ENCODE peak calls at places on chromosomes 4 and X, in six cellular contexts. One of them, this sample, is unnamed.

GRCh38 chr4:152981278-152981677 is 45.2 kb downstream of the FHDC1 start:
- DNase-seq in WERI-Rb-1: no peak
- DNase-seq in bronchial epithelial cell: peak; percentile 74
- DNase-seq in nephron progenitor cell: no peak
- DNase-seq in B cell: no peak
- DNase-seq in MM.1S: no peak
- DNase-seq in this sample: no peak

GRCh38 chr4:155403886-155404285 is 27.1 kb upstream of the MAP9 start:
- DNase-seq in WERI-Rb-1: no peak
- DNase-seq in bronchial epithelial cell: peak; percentile 68
- DNase-seq in nephron progenitor cell: no peak
- DNase-seq in B cell: no peak
- DNase-seq in MM.1S: peak; percentile 64
- DNase-seq in this sample: no peak

GRCh38 chrX:79161655-79162054 is 17.2 kb downstream of the GPR174 start:
- DNase-seq in WERI-Rb-1: no peak
- DNase-seq in bronchial epithelial cell: no peak
- DNase-seq in nephron progenitor cell: no peak
- DNase-seq in B cell: no peak
- DNase-seq in MM.1S: peak; percentile 89
- DNase-seq in this sample: peak; percentile 11

GRCh38 chr4:172601195-172601594 is 567.4 kb upstream of the GALNT7 start:
- DNase-seq in WERI-Rb-1: no peak
- DNase-seq in bronchial epithelial cell: no peak
- DNase-seq in nephron progenitor cell: no peak
- DNase-seq in B cell: no peak
- DNase-seq in MM.1S: no peak
- DNase-seq in this sample: no peak

GRCh38 chr4:188971125-188971524 is 831.9 kb downstream of the TRIML1 start:
- DNase-seq in WERI-Rb-1: no peak
- DNase-seq in bronchial epithelial cell: peak; percentile 61
- DNase-seq in nephron progenitor cell: no peak
- DNase-seq in B cell: no peak
- DNase-seq in MM.1S: peak; percentile 61
- DNase-seq in this sample: no peak

GRCh38 chrX:153939573-153939972 is 4.7 kb upstream of the NAA10 start:
- DNase-seq in WERI-Rb-1: peak; percentile 13
- DNase-seq in bronchial epithelial cell: no peak
- DNase-seq in nephron progenitor cell: no peak
- DNase-seq in B cell: no peak
- DNase-seq in MM.1S: no peak
- DNase-seq in this sample: no peak

GRCh38 chr4:167021545-167022155 is 212.6 kb downstream of the SPOCK3 start:
- DNase-seq in WERI-Rb-1: peak; percentile 72
- DNase-seq in bronchial epithelial cell: peak; percentile 55
- DNase-seq in nephron progenitor cell: peak; percentile 80
- DNase-seq in B cell: peak; percentile 7
- DNase-seq in MM.1S: peak; percentile 55
- DNase-seq in this sample: no peak

GRCh38 chr4:152719291-152719690 is 39.5 kb upstream of the TMEM154 start:
- DNase-seq in WERI-Rb-1: no peak
- DNase-seq in bronchial epithelial cell: no peak
- DNase-seq in nephron progenitor cell: no peak
- DNase-seq in B cell: no peak
- DNase-seq in MM.1S: no peak
- DNase-seq in this sample: no peak

GRCh38 chrX:110087485-110088356 is 84.8 kb downstream of the TMEM164 start:
- DNase-seq in WERI-Rb-1: no peak
- DNase-seq in bronchial epithelial cell: peak; percentile 95
- DNase-seq in nephron progenitor cell: no peak
- DNase-seq in B cell: no peak
- DNase-seq in MM.1S: no peak
- DNase-seq in this sample: no peak

GRCh38 chr4:174122705-174123104 is 160.8 kb downstream of the FBXO8 start:
- DNase-seq in WERI-Rb-1: no peak
- DNase-seq in bronchial epithelial cell: no peak
- DNase-seq in nephron progenitor cell: no peak
- DNase-seq in B cell: no peak
- DNase-seq in MM.1S: no peak
- DNase-seq in this sample: no peak

GRCh38 chr4:185903205-185903604 is 91.2 kb upstream of the SORBS2 start:
- DNase-seq in WERI-Rb-1: no peak
- DNase-seq in bronchial epithelial cell: peak; percentile 92
- DNase-seq in nephron progenitor cell: no peak
- DNase-seq in B cell: no peak
- DNase-seq in MM.1S: no peak
- DNase-seq in this sample: no peak

GRCh38 chrX:2503591-2504500 is 3.1 kb upstream of the DHRSX start:
- DNase-seq in WERI-Rb-1: no peak
- DNase-seq in bronchial epithelial cell: no peak
- DNase-seq in nephron progenitor cell: no peak
- DNase-seq in B cell: no peak
- DNase-seq in MM.1S: no peak
- DNase-seq in this sample: no peak

GRCh38 chrX:15619053-15619772 is 18.5 kb upstream of the ACE2 start:
- DNase-seq in WERI-Rb-1: no peak
- DNase-seq in bronchial epithelial cell: peak; percentile 86
- DNase-seq in nephron progenitor cell: no peak
- DNase-seq in B cell: no peak
- DNase-seq in MM.1S: no peak
- DNase-seq in this sample: no peak

GRCh38 chrX:65451663-65452062 is 82.9 kb downstream of the LAS1L start:
- DNase-seq in WERI-Rb-1: peak; percentile 13
- DNase-seq in bronchial epithelial cell: peak; percentile 29
- DNase-seq in nephron progenitor cell: peak; percentile 10
- DNase-seq in B cell: peak; percentile 33
- DNase-seq in MM.1S: peak; percentile 63
- DNase-seq in this sample: peak; percentile 54

GRCh38 chr4:56977321-56978012 is at the start of gene NOA1:
- DNase-seq in WERI-Rb-1: peak; percentile 97
- DNase-seq in bronchial epithelial cell: peak; percentile 99
- DNase-seq in nephron progenitor cell: peak; percentile 97
- DNase-seq in B cell: peak; percentile 92
- DNase-seq in MM.1S: peak; percentile 99
- DNase-seq in this sample: peak; percentile 94

GRCh38 chrX:32749075-32749474 is 462.3 kb downstream of the DMD start:
- DNase-seq in WERI-Rb-1: no peak
- DNase-seq in bronchial epithelial cell: peak; percentile 70
- DNase-seq in nephron progenitor cell: no peak
- DNase-seq in B cell: no peak
- DNase-seq in MM.1S: no peak
- DNase-seq in this sample: no peak

GRCh38 chr4:109332926-109333464 is 30.5 kb upstream of the COL25A1 start:
- DNase-seq in WERI-Rb-1: peak; percentile 55
- DNase-seq in bronchial epithelial cell: no peak
- DNase-seq in nephron progenitor cell: no peak
- DNase-seq in B cell: no peak
- DNase-seq in MM.1S: no peak
- DNase-seq in this sample: no peak
- TF ChIP-seq CTCF in WERI-Rb-1: peak; percentile 71
- TF ChIP-seq CTCF in bronchial epithelial cell: peak; percentile 6
- TF ChIP-seq CTCF in nephron progenitor cell: no peak
- TF ChIP-seq CTCF in B cell: no peak
- TF ChIP-seq CTCF in MM.1S: peak; percentile 27
- TF ChIP-seq CTCF in this sample: peak; percentile 50

GRCh38 chr4:127601029-127601428 is 31.7 kb upstream of the INTU start:
- DNase-seq in WERI-Rb-1: no peak
- DNase-seq in bronchial epithelial cell: peak; percentile 35
- DNase-seq in nephron progenitor cell: no peak
- DNase-seq in B cell: no peak
- DNase-seq in MM.1S: no peak
- DNase-seq in this sample: no peak
- TF ChIP-seq CTCF in WERI-Rb-1: no peak
- TF ChIP-seq CTCF in bronchial epithelial cell: no peak
- TF ChIP-seq CTCF in nephron progenitor cell: no peak
- TF ChIP-seq CTCF in B cell: no peak
- TF ChIP-seq CTCF in MM.1S: peak; percentile 6
- TF ChIP-seq CTCF in this sample: no peak

DNA sequence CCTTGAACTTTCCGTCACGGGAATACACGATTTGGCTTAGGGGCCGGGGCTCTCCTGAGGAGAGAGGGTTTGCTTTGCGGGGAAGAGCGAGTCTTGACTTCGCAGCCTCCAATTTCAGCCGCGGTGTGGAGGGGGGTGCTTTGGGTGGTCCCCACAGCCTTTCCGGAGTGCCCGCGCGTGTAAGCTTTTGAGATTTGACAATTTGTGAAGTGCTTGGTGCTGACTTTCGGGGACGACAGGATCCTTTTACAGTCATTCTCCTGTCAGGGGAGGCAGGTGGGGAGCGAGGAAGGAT is 361 bp downstream of the SCML1 start:
- DNase-seq in WERI-Rb-1: no peak
- DNase-seq in bronchial epithelial cell: no peak
- DNase-seq in nephron progenitor cell: peak; percentile 42
- DNase-seq in B cell: peak; percentile 29
- DNase-seq in MM.1S: peak; percentile 14
- DNase-seq in this sample: no peak
- TF ChIP-seq CTCF in WERI-Rb-1: no peak
- TF ChIP-seq CTCF in bronchial epithelial cell: no peak
- TF ChIP-seq CTCF in nephron progenitor cell: no peak
- TF ChIP-seq CTCF in B cell: no peak
- TF ChIP-seq CTCF in MM.1S: no peak
- TF ChIP-seq CTCF in this sample: no peak

GRCh38 chr4:119394826-119395225 is 72.9 kb upstream of the FABP2 start:
- DNase-seq in WERI-Rb-1: no peak
- DNase-seq in bronchial epithelial cell: no peak
- DNase-seq in nephron progenitor cell: no peak
- DNase-seq in B cell: no peak
- DNase-seq in MM.1S: no peak
- DNase-seq in this sample: no peak
- TF ChIP-seq CTCF in WERI-Rb-1: no peak
- TF ChIP-seq CTCF in bronchial epithelial cell: no peak
- TF ChIP-seq CTCF in nephron progenitor cell: no peak
- TF ChIP-seq CTCF in B cell: no peak
- TF ChIP-seq CTCF in MM.1S: no peak
- TF ChIP-seq CTCF in this sample: no peak

DNA sequence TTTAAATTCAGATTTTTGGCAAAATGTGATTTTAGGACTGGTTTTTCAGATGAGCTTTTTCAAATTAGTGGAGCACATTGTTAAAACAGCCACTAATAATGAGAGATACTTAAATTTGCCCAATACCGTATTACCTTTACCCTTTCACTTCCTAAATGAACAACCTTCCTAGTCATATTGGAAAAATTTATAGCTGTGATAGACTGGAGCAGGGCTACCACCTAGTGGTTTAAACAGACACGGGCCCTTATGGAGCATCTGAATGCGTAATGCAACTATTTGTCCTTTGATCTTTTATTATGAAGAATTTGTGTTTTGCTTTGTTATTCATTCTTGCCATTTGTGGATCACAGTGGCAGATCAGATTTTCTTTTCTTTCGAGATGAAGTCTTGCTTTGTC is 72.7 kb downstream of the KDM6A start:
- DNase-seq in WERI-Rb-1: no peak
- DNase-seq in bronchial epithelial cell: no peak
- DNase-seq in nephron progenitor cell: no peak
- DNase-seq in B cell: no peak
- DNase-seq in MM.1S: no peak
- DNase-seq in this sample: no peak
- TF ChIP-seq CTCF in WERI-Rb-1: peak; percentile 33
- TF ChIP-seq CTCF in bronchial epithelial cell: no peak
- TF ChIP-seq CTCF in nephron progenitor cell: no peak
- TF ChIP-seq CTCF in B cell: peak; percentile 14
- TF ChIP-seq CTCF in MM.1S: peak; percentile 19
- TF ChIP-seq CTCF in this sample: no peak

DNA sequence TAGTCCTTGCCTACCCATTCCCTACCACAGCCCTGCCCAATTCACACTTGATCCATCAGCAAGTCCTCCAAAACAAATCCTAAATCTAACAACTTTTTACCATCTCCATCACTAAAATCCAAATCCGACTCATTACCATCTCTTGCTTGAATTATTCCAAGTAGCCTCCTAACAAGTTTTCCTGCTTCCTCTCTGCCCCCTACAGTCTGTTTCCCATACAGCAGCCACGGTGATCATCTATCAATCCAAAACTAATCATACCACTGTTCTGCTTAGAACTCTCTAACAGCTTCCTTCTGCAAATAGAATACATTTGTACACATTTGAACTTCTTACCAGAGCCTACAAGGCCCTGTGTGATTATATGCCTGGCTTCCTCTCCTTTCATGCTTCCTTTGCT is 133.0 kb downstream of the SHROOM4 start:
- DNase-seq in WERI-Rb-1: no peak
- DNase-seq in bronchial epithelial cell: peak; percentile 22
- DNase-seq in nephron progenitor cell: peak; percentile 10
- DNase-seq in B cell: no peak
- DNase-seq in MM.1S: no peak
- DNase-seq in this sample: no peak
- TF ChIP-seq CTCF in WERI-Rb-1: peak; percentile 12
- TF ChIP-seq CTCF in bronchial epithelial cell: peak; percentile 44
- TF ChIP-seq CTCF in nephron progenitor cell: peak; percentile 33
- TF ChIP-seq CTCF in B cell: no peak
- TF ChIP-seq CTCF in MM.1S: peak; percentile 33
- TF ChIP-seq CTCF in this sample: no peak

This sample was measured in GM13977.